ENCODE peak calls at places on chromosome 20, in nine cellular contexts. Z is Calu3, H is SK-MEL-5, C is AG08396, A is neural crest cell, Y is NCI-H1417, U is heart right ventricle, M is EH, I is endothelial cell. S is an unnamed sample.

GRCh38 chr20:61045876-61046585 is 206.0 kb upstream of the CDH4 start:
- DNase-seq in U (no peak), C (no peak), Y (no peak), M (no peak), A (peak), Z (no peak), H (no peak), I (no peak), S (no peak)

GRCh38 chr20:54063998-54064676 is 6.3 kb downstream of the BCAS1 start:
- DNase-seq in U (no peak), C (no peak), A (no peak), I (no peak), H (no peak), Y (no peak), M (no peak), Z (no peak), S (no peak)

GRCh38 chr20:18727032-18727508 is 86.5 kb upstream of the SCP2D1 start:
- DNase-seq in M (no peak), Y (peak), U (no peak), A (no peak), H (no peak), C (no peak), Z (no peak), I (no peak), S (peak)

GRCh38 chr20:8464368-8464767 is 332.3 kb downstream of the PLCB1 start:
- DNase-seq in C (no peak), A (no peak), Y (no peak), U (no peak), I (no peak), M (peak), H (no peak), Z (peak), S (peak)

GRCh38 chr20:6636209-6637159 is 131.0 kb upstream of the BMP2 start:
- DNase-seq in U (no peak), M (peak), Y (peak), A (no peak), C (peak), I (peak), Z (peak), H (peak), S (peak)

GRCh38 chr20:57656252-57656820 is 36.1 kb upstream of the ZBP1 start:
- DNase-seq in U (no peak), Z (peak), C (peak), A (no peak), Y (no peak), M (no peak), I (peak), H (no peak), S (no peak)

GRCh38 chr20:47351643-47352331 is 4.7 kb downstream of the ZMYND8 start:
- DNase-seq in Y (peak), I (no peak), M (peak), C (no peak), H (peak), U (no peak), Z (no peak), A (no peak), S (peak)

GRCh38 chr20:61300741-61301140 is 48.7 kb downstream of the CDH4 start:
- DNase-seq in I (no peak), M (no peak), C (no peak), Y (no peak), H (no peak), U (no peak), A (no peak), Z (no peak), S (no peak)

GRCh38 chr20:41072099-41072798 is 43.6 kb downstream of the TOP1 start:
- DNase-seq in A (no peak), Z (peak), Y (no peak), M (peak), U (no peak), C (peak), I (no peak), H (no peak), S (no peak)

GRCh38 chr20:35615667-35616464 is at the start of gene SPAG4:
- DNase-seq in Z (peak), Y (peak), C (peak), U (peak), I (peak), A (peak), M (no peak), H (no peak), S (peak)

GRCh38 chr20:40760399-40760798 is 71.4 kb upstream of the MAFB start:
- DNase-seq in Y (no peak), Z (no peak), C (no peak), M (no peak), A (no peak), H (no peak), U (no peak), I (no peak), S (no peak)

GRCh38 chr20:13139459-13140150 is 81.5 kb upstream of the ISM1 start:
- DNase-seq in A (no peak), M (peak), Y (no peak), C (no peak), H (no peak), U (no peak), Z (no peak), I (no peak), S (no peak)

GRCh38 chr20:54691335-54691734 is 215.9 kb downstream of the DOK5 start:
- DNase-seq in H (no peak), U (no peak), A (no peak), C (no peak), Y (no peak), M (no peak), I (no peak), Z (no peak), S (no peak)

GRCh38 chr20:50504231-50504823 is 5.9 kb upstream of the PTPN1 start:
- DNase-seq in M (peak), U (no peak), Y (no peak), C (no peak), H (peak), A (no peak), Z (no peak), I (no peak), S (no peak)

GRCh38 chr20:36574278-36575065 is 1.1 kb downstream of the TGIF2 start:
- DNase-seq in M (peak), Z (peak), C (peak), I (peak), Y (peak), H (peak), U (peak), A (peak), S (peak)

GRCh38 chr20:49583669-49584417 is 15.9 kb upstream of the PTGIS start:
- DNase-seq in C (peak), A (no peak), M (peak), U (peak), I (no peak), H (no peak), Z (peak), Y (peak), S (peak)

GRCh38 chr20:57272883-57273282 is 6.4 kb upstream of the BMP7 start:
- DNase-seq in H (no peak), I (no peak), Y (no peak), C (no peak), A (no peak), Z (no peak), U (no peak), M (no peak), S (no peak)

GRCh38 chr20:4062721-4063606 is 47.6 kb upstream of the RNF24 start:
- DNase-seq in A (no peak), I (no peak), H (no peak), U (no peak), Y (no peak), Z (no peak), C (no peak), M (no peak), S (no peak)

GRCh38 chr20:63477061-63477616 is 4.7 kb upstream of the KCNQ2 start:
- DNase-seq in U (no peak), Z (no peak), A (no peak), M (no peak), H (no peak), Y (no peak), I (no peak), C (no peak), S (no peak)

GRCh38 chr20:49560186-49560585 is 7.8 kb downstream of the PTGIS start:
- DNase-seq in C (no peak), Y (no peak), M (no peak), Z (no peak), A (no peak), U (no peak), I (no peak), H (no peak), S (no peak)

GRCh38 chr20:20363449-20364015 is 4.4 kb upstream of the INSM1 start:
- DNase-seq in Y (peak), I (no peak), Z (no peak), C (no peak), U (no peak), M (no peak), H (no peak), A (peak), S (no peak)

GRCh38 chr20:32607727-32608663 is 22.9 kb upstream of the NOL4L start:
- DNase-seq in A (no peak), I (no peak), H (no peak), U (peak), Y (peak), C (no peak), M (no peak), Z (no peak), S (no peak)

GRCh38 chr20:1105599-1106194 is 12.7 kb upstream of the PSMF1 start:
- DNase-seq in U (no peak), C (no peak), Z (no peak), H (no peak), A (no peak), M (no peak), Y (no peak), I (no peak), S (no peak)

GRCh38 chr20:59424976-59425375 is 124.6 kb downstream of the EDN3 start:
- DNase-seq in Z (no peak), H (no peak), U (no peak), I (no peak), M (no peak), A (no peak), C (no peak), Y (no peak), S (no peak)

GRCh38 chr20:12847862-12848261 is 160.9 kb upstream of the SPTLC3 start:
- DNase-seq in Z (no peak), C (no peak), H (peak), A (no peak), Y (no peak), M (no peak), I (no peak), U (no peak), S (no peak)

GRCh38 chr20:33839591-33839990 is 28.4 kb downstream of the CHMP4B start:
- DNase-seq in I (no peak), M (no peak), A (no peak), C (no peak), Y (peak), U (peak), H (no peak), Z (no peak), S (peak)

GRCh38 chr20:56843817-56844216 is 214.7 kb downstream of the TFAP2C start:
- DNase-seq in Z (no peak), M (peak), Y (no peak), A (no peak), C (no peak), U (no peak), H (peak), I (no peak), S (no peak)

GRCh38 chr20:58359441-58359840 is 29.6 kb upstream of the VAPB start:
- DNase-seq in H (peak), I (no peak), Y (no peak), A (no peak), U (no peak), Z (no peak), M (no peak), C (no peak), S (no peak)

GRCh38 chr20:38139156-38139912 is 25.7 kb downstream of the TGM2 start:
- DNase-seq in Z (no peak), A (no peak), Y (no peak), H (no peak), I (no peak), M (no peak), C (no peak), U (no peak), S (no peak)

GRCh38 chr20:46363874-46364669 is 42.3 kb downstream of the ELMO2 start:
- DNase-seq in C (peak), U (peak), M (peak), Z (peak), Y (peak), H (peak), I (peak), A (peak), S (peak)

GRCh38 chr20:25058051-25058796 is at the start of gene ACSS1:
- DNase-seq in I (peak), U (peak), Z (no peak), Y (peak), C (peak), M (peak), A (no peak), H (peak), S (peak)